ENCODE peak calls at places on chromosomes 12 and 14, in eight cellular contexts. One of them, this sample, is unnamed.

GRCh38 chr14:89870335-89870734 is 84.2 kb downstream of the EFCAB11 start:
- DNase-seq in endothelial cell: no peak
- DNase-seq in activated naive CD4-positive, alpha-beta T cell treated with anti-CD3 and anti-CD28 coated beads, Interleukin-2, amount 10 ng/mL, durations not matched to agents 7 days and 5 days: no peak
- DNase-seq in activated CD4-positive, alpha-beta T cell treated with anti-CD3 and anti-CD28 coated beads, Interleukin-2, amount 50 U/mL, for 1 hour: no peak
- DNase-seq in stimulated activated CD8-positive, alpha-beta memory T cell treated with anti-CD3 and anti-CD28 coated beads, Interleukin-4, amount 100 ng/mL, for 4 hours: no peak
- DNase-seq in occipital lobe: no peak
- DNase-seq in ELR: peak
- DNase-seq in HEK293T: no peak
- DNase-seq in this sample: peak

GRCh38 chr14:76673261-76673660 is 88.0 kb upstream of the VASH1 start:
- DNase-seq in endothelial cell: no peak
- DNase-seq in activated naive CD4-positive, alpha-beta T cell treated with anti-CD3 and anti-CD28 coated beads, Interleukin-2, amount 10 ng/mL, durations not matched to agents 7 days and 5 days: no peak
- DNase-seq in activated CD4-positive, alpha-beta T cell treated with anti-CD3 and anti-CD28 coated beads, Interleukin-2, amount 50 U/mL, for 1 hour: no peak
- DNase-seq in stimulated activated CD8-positive, alpha-beta memory T cell treated with anti-CD3 and anti-CD28 coated beads, Interleukin-4, amount 100 ng/mL, for 4 hours: no peak
- DNase-seq in occipital lobe: no peak
- DNase-seq in ELR: no peak
- DNase-seq in HEK293T: no peak
- DNase-seq in this sample: no peak

GRCh38 chr12:20050166-20050565 is 318.2 kb upstream of the PDE3A start:
- DNase-seq in endothelial cell: no peak
- DNase-seq in activated naive CD4-positive, alpha-beta T cell treated with anti-CD3 and anti-CD28 coated beads, Interleukin-2, amount 10 ng/mL, durations not matched to agents 7 days and 5 days: no peak
- DNase-seq in activated CD4-positive, alpha-beta T cell treated with anti-CD3 and anti-CD28 coated beads, Interleukin-2, amount 50 U/mL, for 1 hour: no peak
- DNase-seq in stimulated activated CD8-positive, alpha-beta memory T cell treated with anti-CD3 and anti-CD28 coated beads, Interleukin-4, amount 100 ng/mL, for 4 hours: no peak
- DNase-seq in occipital lobe: no peak
- DNase-seq in ELR: no peak
- DNase-seq in HEK293T: no peak
- DNase-seq in this sample: no peak

GRCh38 chr14:21068521-21069387 is 1.4 kb upstream of the ARHGEF40 start:
- DNase-seq in endothelial cell: peak
- DNase-seq in activated naive CD4-positive, alpha-beta T cell treated with anti-CD3 and anti-CD28 coated beads, Interleukin-2, amount 10 ng/mL, durations not matched to agents 7 days and 5 days: peak
- DNase-seq in activated CD4-positive, alpha-beta T cell treated with anti-CD3 and anti-CD28 coated beads, Interleukin-2, amount 50 U/mL, for 1 hour: peak
- DNase-seq in stimulated activated CD8-positive, alpha-beta memory T cell treated with anti-CD3 and anti-CD28 coated beads, Interleukin-4, amount 100 ng/mL, for 4 hours: no peak
- DNase-seq in occipital lobe: peak
- DNase-seq in ELR: peak
- DNase-seq in HEK293T: peak
- DNase-seq in this sample: peak

GRCh38 chr14:36505892-36506731 is 13.9 kb downstream of the NKX2-1 start:
- DNase-seq in endothelial cell: no peak
- DNase-seq in activated naive CD4-positive, alpha-beta T cell treated with anti-CD3 and anti-CD28 coated beads, Interleukin-2, amount 10 ng/mL, durations not matched to agents 7 days and 5 days: no peak
- DNase-seq in activated CD4-positive, alpha-beta T cell treated with anti-CD3 and anti-CD28 coated beads, Interleukin-2, amount 50 U/mL, for 1 hour: no peak
- DNase-seq in stimulated activated CD8-positive, alpha-beta memory T cell treated with anti-CD3 and anti-CD28 coated beads, Interleukin-4, amount 100 ng/mL, for 4 hours: no peak
- DNase-seq in occipital lobe: no peak
- DNase-seq in ELR: no peak
- DNase-seq in HEK293T: no peak
- DNase-seq in this sample: no peak

GRCh38 chr12:80293759-80294158 is 150.3 kb upstream of the PTPRQ start:
- DNase-seq in endothelial cell: no peak
- DNase-seq in activated naive CD4-positive, alpha-beta T cell treated with anti-CD3 and anti-CD28 coated beads, Interleukin-2, amount 10 ng/mL, durations not matched to agents 7 days and 5 days: no peak
- DNase-seq in activated CD4-positive, alpha-beta T cell treated with anti-CD3 and anti-CD28 coated beads, Interleukin-2, amount 50 U/mL, for 1 hour: no peak
- DNase-seq in stimulated activated CD8-positive, alpha-beta memory T cell treated with anti-CD3 and anti-CD28 coated beads, Interleukin-4, amount 100 ng/mL, for 4 hours: no peak
- DNase-seq in occipital lobe: no peak
- DNase-seq in ELR: no peak
- DNase-seq in HEK293T: no peak
- DNase-seq in this sample: no peak

GRCh38 chr12:79659961-79660431 is 30.8 kb downstream of the PAWR start:
- DNase-seq in endothelial cell: no peak
- DNase-seq in activated naive CD4-positive, alpha-beta T cell treated with anti-CD3 and anti-CD28 coated beads, Interleukin-2, amount 10 ng/mL, durations not matched to agents 7 days and 5 days: no peak
- DNase-seq in activated CD4-positive, alpha-beta T cell treated with anti-CD3 and anti-CD28 coated beads, Interleukin-2, amount 50 U/mL, for 1 hour: no peak
- DNase-seq in stimulated activated CD8-positive, alpha-beta memory T cell treated with anti-CD3 and anti-CD28 coated beads, Interleukin-4, amount 100 ng/mL, for 4 hours: no peak
- DNase-seq in occipital lobe: no peak
- DNase-seq in ELR: no peak
- DNase-seq in HEK293T: no peak
- DNase-seq in this sample: no peak

GRCh38 chr12:131843527-131843926 is 15.3 kb downstream of the MMP17 start:
- DNase-seq in endothelial cell: no peak
- DNase-seq in activated naive CD4-positive, alpha-beta T cell treated with anti-CD3 and anti-CD28 coated beads, Interleukin-2, amount 10 ng/mL, durations not matched to agents 7 days and 5 days: no peak
- DNase-seq in activated CD4-positive, alpha-beta T cell treated with anti-CD3 and anti-CD28 coated beads, Interleukin-2, amount 50 U/mL, for 1 hour: no peak
- DNase-seq in stimulated activated CD8-positive, alpha-beta memory T cell treated with anti-CD3 and anti-CD28 coated beads, Interleukin-4, amount 100 ng/mL, for 4 hours: no peak
- DNase-seq in occipital lobe: no peak
- DNase-seq in ELR: no peak
- DNase-seq in HEK293T: no peak
- DNase-seq in this sample: no peak

GRCh38 chr12:110536834-110537604 is 34.9 kb downstream of the RAD9B start:
- DNase-seq in endothelial cell: no peak
- DNase-seq in activated naive CD4-positive, alpha-beta T cell treated with anti-CD3 and anti-CD28 coated beads, Interleukin-2, amount 10 ng/mL, durations not matched to agents 7 days and 5 days: no peak
- DNase-seq in activated CD4-positive, alpha-beta T cell treated with anti-CD3 and anti-CD28 coated beads, Interleukin-2, amount 50 U/mL, for 1 hour: no peak
- DNase-seq in stimulated activated CD8-positive, alpha-beta memory T cell treated with anti-CD3 and anti-CD28 coated beads, Interleukin-4, amount 100 ng/mL, for 4 hours: no peak
- DNase-seq in occipital lobe: no peak
- DNase-seq in ELR: no peak
- DNase-seq in HEK293T: no peak
- DNase-seq in this sample: no peak

GRCh38 chr12:116524964-116525379 is 34.2 kb upstream of the MAP1LC3B2 start:
- DNase-seq in endothelial cell: no peak
- DNase-seq in activated naive CD4-positive, alpha-beta T cell treated with anti-CD3 and anti-CD28 coated beads, Interleukin-2, amount 10 ng/mL, durations not matched to agents 7 days and 5 days: no peak
- DNase-seq in activated CD4-positive, alpha-beta T cell treated with anti-CD3 and anti-CD28 coated beads, Interleukin-2, amount 50 U/mL, for 1 hour: no peak
- DNase-seq in stimulated activated CD8-positive, alpha-beta memory T cell treated with anti-CD3 and anti-CD28 coated beads, Interleukin-4, amount 100 ng/mL, for 4 hours: no peak
- DNase-seq in occipital lobe: no peak
- DNase-seq in ELR: peak
- DNase-seq in HEK293T: no peak
- DNase-seq in this sample: peak

GRCh38 chr12:19402743-19403400 is 36.4 kb upstream of the AEBP2 start:
- DNase-seq in endothelial cell: no peak
- DNase-seq in activated naive CD4-positive, alpha-beta T cell treated with anti-CD3 and anti-CD28 coated beads, Interleukin-2, amount 10 ng/mL, durations not matched to agents 7 days and 5 days: no peak
- DNase-seq in activated CD4-positive, alpha-beta T cell treated with anti-CD3 and anti-CD28 coated beads, Interleukin-2, amount 50 U/mL, for 1 hour: no peak
- DNase-seq in stimulated activated CD8-positive, alpha-beta memory T cell treated with anti-CD3 and anti-CD28 coated beads, Interleukin-4, amount 100 ng/mL, for 4 hours: no peak
- DNase-seq in occipital lobe: no peak
- DNase-seq in ELR: no peak
- DNase-seq in HEK293T: no peak
- DNase-seq in this sample: no peak

GRCh38 chr14:101965796-101966718 is 1.7 kb downstream of the DYNC1H1 start:
- DNase-seq in endothelial cell: no peak
- DNase-seq in activated naive CD4-positive, alpha-beta T cell treated with anti-CD3 and anti-CD28 coated beads, Interleukin-2, amount 10 ng/mL, durations not matched to agents 7 days and 5 days: no peak
- DNase-seq in activated CD4-positive, alpha-beta T cell treated with anti-CD3 and anti-CD28 coated beads, Interleukin-2, amount 50 U/mL, for 1 hour: no peak
- DNase-seq in stimulated activated CD8-positive, alpha-beta memory T cell treated with anti-CD3 and anti-CD28 coated beads, Interleukin-4, amount 100 ng/mL, for 4 hours: no peak
- DNase-seq in occipital lobe: no peak
- DNase-seq in ELR: peak
- DNase-seq in HEK293T: no peak
- DNase-seq in this sample: peak

GRCh38 chr14:30994681-30995620 is 30.5 kb upstream of the AP4S1 start:
- DNase-seq in endothelial cell: no peak
- DNase-seq in activated naive CD4-positive, alpha-beta T cell treated with anti-CD3 and anti-CD28 coated beads, Interleukin-2, amount 10 ng/mL, durations not matched to agents 7 days and 5 days: no peak
- DNase-seq in activated CD4-positive, alpha-beta T cell treated with anti-CD3 and anti-CD28 coated beads, Interleukin-2, amount 50 U/mL, for 1 hour: no peak
- DNase-seq in stimulated activated CD8-positive, alpha-beta memory T cell treated with anti-CD3 and anti-CD28 coated beads, Interleukin-4, amount 100 ng/mL, for 4 hours: no peak
- DNase-seq in occipital lobe: no peak
- DNase-seq in ELR: peak
- DNase-seq in HEK293T: no peak
- DNase-seq in this sample: peak

GRCh38 chr14:92108345-92109254 is 2.2 kb upstream of the ATXN3 start:
- DNase-seq in endothelial cell: no peak
- DNase-seq in activated naive CD4-positive, alpha-beta T cell treated with anti-CD3 and anti-CD28 coated beads, Interleukin-2, amount 10 ng/mL, durations not matched to agents 7 days and 5 days: peak
- DNase-seq in activated CD4-positive, alpha-beta T cell treated with anti-CD3 and anti-CD28 coated beads, Interleukin-2, amount 50 U/mL, for 1 hour: no peak
- DNase-seq in stimulated activated CD8-positive, alpha-beta memory T cell treated with anti-CD3 and anti-CD28 coated beads, Interleukin-4, amount 100 ng/mL, for 4 hours: no peak
- DNase-seq in occipital lobe: peak
- DNase-seq in ELR: no peak
- DNase-seq in HEK293T: no peak
- DNase-seq in this sample: no peak

GRCh38 chr14:54637829-54638446 is 71.0 kb downstream of the SAMD4A start:
- DNase-seq in endothelial cell: no peak
- DNase-seq in activated naive CD4-positive, alpha-beta T cell treated with anti-CD3 and anti-CD28 coated beads, Interleukin-2, amount 10 ng/mL, durations not matched to agents 7 days and 5 days: no peak
- DNase-seq in activated CD4-positive, alpha-beta T cell treated with anti-CD3 and anti-CD28 coated beads, Interleukin-2, amount 50 U/mL, for 1 hour: no peak
- DNase-seq in stimulated activated CD8-positive, alpha-beta memory T cell treated with anti-CD3 and anti-CD28 coated beads, Interleukin-4, amount 100 ng/mL, for 4 hours: no peak
- DNase-seq in occipital lobe: no peak
- DNase-seq in ELR: peak
- DNase-seq in HEK293T: no peak
- DNase-seq in this sample: peak

GRCh38 chr12:122062832-122063690 is 15.5 kb upstream of the MLXIP start:
- DNase-seq in endothelial cell: peak
- DNase-seq in activated naive CD4-positive, alpha-beta T cell treated with anti-CD3 and anti-CD28 coated beads, Interleukin-2, amount 10 ng/mL, durations not matched to agents 7 days and 5 days: no peak
- DNase-seq in activated CD4-positive, alpha-beta T cell treated with anti-CD3 and anti-CD28 coated beads, Interleukin-2, amount 50 U/mL, for 1 hour: no peak
- DNase-seq in stimulated activated CD8-positive, alpha-beta memory T cell treated with anti-CD3 and anti-CD28 coated beads, Interleukin-4, amount 100 ng/mL, for 4 hours: no peak
- DNase-seq in occipital lobe: no peak
- DNase-seq in ELR: peak
- DNase-seq in HEK293T: no peak
- DNase-seq in this sample: peak

GRCh38 chr14:104770851-104771272 is 17.9 kb downstream of the SIVA1 start:
- DNase-seq in endothelial cell: no peak
- DNase-seq in activated naive CD4-positive, alpha-beta T cell treated with anti-CD3 and anti-CD28 coated beads, Interleukin-2, amount 10 ng/mL, durations not matched to agents 7 days and 5 days: peak
- DNase-seq in activated CD4-positive, alpha-beta T cell treated with anti-CD3 and anti-CD28 coated beads, Interleukin-2, amount 50 U/mL, for 1 hour: no peak
- DNase-seq in stimulated activated CD8-positive, alpha-beta memory T cell treated with anti-CD3 and anti-CD28 coated beads, Interleukin-4, amount 100 ng/mL, for 4 hours: no peak
- DNase-seq in occipital lobe: no peak
- DNase-seq in ELR: peak
- DNase-seq in HEK293T: no peak
- DNase-seq in this sample: peak

GRCh38 chr12:71948390-71948789 is 9.7 kb downstream of the TPH2 start:
- DNase-seq in endothelial cell: no peak
- DNase-seq in activated naive CD4-positive, alpha-beta T cell treated with anti-CD3 and anti-CD28 coated beads, Interleukin-2, amount 10 ng/mL, durations not matched to agents 7 days and 5 days: no peak
- DNase-seq in activated CD4-positive, alpha-beta T cell treated with anti-CD3 and anti-CD28 coated beads, Interleukin-2, amount 50 U/mL, for 1 hour: no peak
- DNase-seq in stimulated activated CD8-positive, alpha-beta memory T cell treated with anti-CD3 and anti-CD28 coated beads, Interleukin-4, amount 100 ng/mL, for 4 hours: no peak
- DNase-seq in occipital lobe: no peak
- DNase-seq in ELR: no peak
- DNase-seq in HEK293T: no peak
- DNase-seq in this sample: no peak

GRCh38 chr14:64823305-64823985 is 56.3 kb downstream of the SPTB start:
- DNase-seq in endothelial cell: peak
- DNase-seq in activated naive CD4-positive, alpha-beta T cell treated with anti-CD3 and anti-CD28 coated beads, Interleukin-2, amount 10 ng/mL, durations not matched to agents 7 days and 5 days: peak
- DNase-seq in activated CD4-positive, alpha-beta T cell treated with anti-CD3 and anti-CD28 coated beads, Interleukin-2, amount 50 U/mL, for 1 hour: peak
- DNase-seq in stimulated activated CD8-positive, alpha-beta memory T cell treated with anti-CD3 and anti-CD28 coated beads, Interleukin-4, amount 100 ng/mL, for 4 hours: peak
- DNase-seq in occipital lobe: peak
- DNase-seq in ELR: peak
- DNase-seq in HEK293T: peak
- DNase-seq in this sample: peak

GRCh38 chr14:46490150-46490769 is 161.3 kb downstream of the RPL10L start:
- DNase-seq in endothelial cell: peak
- DNase-seq in activated naive CD4-positive, alpha-beta T cell treated with anti-CD3 and anti-CD28 coated beads, Interleukin-2, amount 10 ng/mL, durations not matched to agents 7 days and 5 days: no peak
- DNase-seq in activated CD4-positive, alpha-beta T cell treated with anti-CD3 and anti-CD28 coated beads, Interleukin-2, amount 50 U/mL, for 1 hour: no peak
- DNase-seq in stimulated activated CD8-positive, alpha-beta memory T cell treated with anti-CD3 and anti-CD28 coated beads, Interleukin-4, amount 100 ng/mL, for 4 hours: no peak
- DNase-seq in occipital lobe: no peak
- DNase-seq in ELR: peak
- DNase-seq in HEK293T: peak
- DNase-seq in this sample: peak

GRCh38 chr14:69615471-69616407 is 4.3 kb downstream of the SUSD6 start:
- DNase-seq in endothelial cell: no peak
- DNase-seq in activated naive CD4-positive, alpha-beta T cell treated with anti-CD3 and anti-CD28 coated beads, Interleukin-2, amount 10 ng/mL, durations not matched to agents 7 days and 5 days: peak
- DNase-seq in activated CD4-positive, alpha-beta T cell treated with anti-CD3 and anti-CD28 coated beads, Interleukin-2, amount 50 U/mL, for 1 hour: no peak
- DNase-seq in stimulated activated CD8-positive, alpha-beta memory T cell treated with anti-CD3 and anti-CD28 coated beads, Interleukin-4, amount 100 ng/mL, for 4 hours: no peak
- DNase-seq in occipital lobe: peak
- DNase-seq in ELR: peak
- DNase-seq in HEK293T: no peak
- DNase-seq in this sample: no peak

GRCh38 chr14:101737414-101738367 is 23.8 kb upstream of the PPP2R5C start:
- DNase-seq in endothelial cell: no peak
- DNase-seq in activated naive CD4-positive, alpha-beta T cell treated with anti-CD3 and anti-CD28 coated beads, Interleukin-2, amount 10 ng/mL, durations not matched to agents 7 days and 5 days: peak
- DNase-seq in activated CD4-positive, alpha-beta T cell treated with anti-CD3 and anti-CD28 coated beads, Interleukin-2, amount 50 U/mL, for 1 hour: peak
- DNase-seq in stimulated activated CD8-positive, alpha-beta memory T cell treated with anti-CD3 and anti-CD28 coated beads, Interleukin-4, amount 100 ng/mL, for 4 hours: no peak
- DNase-seq in occipital lobe: no peak
- DNase-seq in ELR: no peak
- DNase-seq in HEK293T: no peak
- DNase-seq in this sample: no peak

GRCh38 chr12:85466906-85467305 is 186.9 kb downstream of the ALX1 start:
- DNase-seq in endothelial cell: no peak
- DNase-seq in activated naive CD4-positive, alpha-beta T cell treated with anti-CD3 and anti-CD28 coated beads, Interleukin-2, amount 10 ng/mL, durations not matched to agents 7 days and 5 days: no peak
- DNase-seq in activated CD4-positive, alpha-beta T cell treated with anti-CD3 and anti-CD28 coated beads, Interleukin-2, amount 50 U/mL, for 1 hour: no peak
- DNase-seq in stimulated activated CD8-positive, alpha-beta memory T cell treated with anti-CD3 and anti-CD28 coated beads, Interleukin-4, amount 100 ng/mL, for 4 hours: no peak
- DNase-seq in occipital lobe: no peak
- DNase-seq in ELR: peak
- DNase-seq in HEK293T: no peak
- DNase-seq in this sample: peak

GRCh38 chr12:95731519-95731958 is 59.0 kb downstream of the NTN4 start:
- DNase-seq in endothelial cell: no peak
- DNase-seq in activated naive CD4-positive, alpha-beta T cell treated with anti-CD3 and anti-CD28 coated beads, Interleukin-2, amount 10 ng/mL, durations not matched to agents 7 days and 5 days: no peak
- DNase-seq in activated CD4-positive, alpha-beta T cell treated with anti-CD3 and anti-CD28 coated beads, Interleukin-2, amount 50 U/mL, for 1 hour: no peak
- DNase-seq in stimulated activated CD8-positive, alpha-beta memory T cell treated with anti-CD3 and anti-CD28 coated beads, Interleukin-4, amount 100 ng/mL, for 4 hours: no peak
- DNase-seq in occipital lobe: no peak
- DNase-seq in ELR: no peak
- DNase-seq in HEK293T: no peak
- DNase-seq in this sample: no peak

GRCh38 chr14:32991706-32992105 is 53.0 kb downstream of the NPAS3 start:
- DNase-seq in endothelial cell: no peak
- DNase-seq in activated naive CD4-positive, alpha-beta T cell treated with anti-CD3 and anti-CD28 coated beads, Interleukin-2, amount 10 ng/mL, durations not matched to agents 7 days and 5 days: no peak
- DNase-seq in activated CD4-positive, alpha-beta T cell treated with anti-CD3 and anti-CD28 coated beads, Interleukin-2, amount 50 U/mL, for 1 hour: no peak
- DNase-seq in stimulated activated CD8-positive, alpha-beta memory T cell treated with anti-CD3 and anti-CD28 coated beads, Interleukin-4, amount 100 ng/mL, for 4 hours: no peak
- DNase-seq in occipital lobe: no peak
- DNase-seq in ELR: no peak
- DNase-seq in HEK293T: no peak
- DNase-seq in this sample: peak

GRCh38 chr12:93256258-93256969 is 121.3 kb upstream of the NUDT4 start:
- DNase-seq in endothelial cell: no peak
- DNase-seq in activated naive CD4-positive, alpha-beta T cell treated with anti-CD3 and anti-CD28 coated beads, Interleukin-2, amount 10 ng/mL, durations not matched to agents 7 days and 5 days: no peak
- DNase-seq in activated CD4-positive, alpha-beta T cell treated with anti-CD3 and anti-CD28 coated beads, Interleukin-2, amount 50 U/mL, for 1 hour: no peak
- DNase-seq in stimulated activated CD8-positive, alpha-beta memory T cell treated with anti-CD3 and anti-CD28 coated beads, Interleukin-4, amount 100 ng/mL, for 4 hours: no peak
- DNase-seq in occipital lobe: no peak
- DNase-seq in ELR: no peak
- DNase-seq in HEK293T: no peak
- DNase-seq in this sample: no peak

GRCh38 chr14:55780156-55780946 is 200.3 kb downstream of the KTN1 start:
- DNase-seq in endothelial cell: no peak
- DNase-seq in activated naive CD4-positive, alpha-beta T cell treated with anti-CD3 and anti-CD28 coated beads, Interleukin-2, amount 10 ng/mL, durations not matched to agents 7 days and 5 days: no peak
- DNase-seq in activated CD4-positive, alpha-beta T cell treated with anti-CD3 and anti-CD28 coated beads, Interleukin-2, amount 50 U/mL, for 1 hour: no peak
- DNase-seq in stimulated activated CD8-positive, alpha-beta memory T cell treated with anti-CD3 and anti-CD28 coated beads, Interleukin-4, amount 100 ng/mL, for 4 hours: no peak
- DNase-seq in occipital lobe: no peak
- DNase-seq in ELR: peak
- DNase-seq in HEK293T: no peak
- DNase-seq in this sample: peak

GRCh38 chr12:11823593-11823992 is 174.1 kb downstream of the ETV6 start:
- DNase-seq in endothelial cell: no peak
- DNase-seq in activated naive CD4-positive, alpha-beta T cell treated with anti-CD3 and anti-CD28 coated beads, Interleukin-2, amount 10 ng/mL, durations not matched to agents 7 days and 5 days: no peak
- DNase-seq in activated CD4-positive, alpha-beta T cell treated with anti-CD3 and anti-CD28 coated beads, Interleukin-2, amount 50 U/mL, for 1 hour: no peak
- DNase-seq in stimulated activated CD8-positive, alpha-beta memory T cell treated with anti-CD3 and anti-CD28 coated beads, Interleukin-4, amount 100 ng/mL, for 4 hours: no peak
- DNase-seq in occipital lobe: no peak
- DNase-seq in ELR: no peak
- DNase-seq in HEK293T: no peak
- DNase-seq in this sample: no peak

GRCh38 chr14:105064721-105065143 is 498 bp downstream of the GPR132 start:
- DNase-seq in endothelial cell: no peak
- DNase-seq in activated naive CD4-positive, alpha-beta T cell treated with anti-CD3 and anti-CD28 coated beads, Interleukin-2, amount 10 ng/mL, durations not matched to agents 7 days and 5 days: peak
- DNase-seq in activated CD4-positive, alpha-beta T cell treated with anti-CD3 and anti-CD28 coated beads, Interleukin-2, amount 50 U/mL, for 1 hour: peak
- DNase-seq in stimulated activated CD8-positive, alpha-beta memory T cell treated with anti-CD3 and anti-CD28 coated beads, Interleukin-4, amount 100 ng/mL, for 4 hours: no peak
- DNase-seq in occipital lobe: no peak
- DNase-seq in ELR: peak
- DNase-seq in HEK293T: no peak
- DNase-seq in this sample: peak

GRCh38 chr12:29157486-29157946 is 8.4 kb downstream of the FAR2 start:
- DNase-seq in endothelial cell: no peak
- DNase-seq in activated naive CD4-positive, alpha-beta T cell treated with anti-CD3 and anti-CD28 coated beads, Interleukin-2, amount 10 ng/mL, durations not matched to agents 7 days and 5 days: no peak
- DNase-seq in activated CD4-positive, alpha-beta T cell treated with anti-CD3 and anti-CD28 coated beads, Interleukin-2, amount 50 U/mL, for 1 hour: no peak
- DNase-seq in stimulated activated CD8-positive, alpha-beta memory T cell treated with anti-CD3 and anti-CD28 coated beads, Interleukin-4, amount 100 ng/mL, for 4 hours: no peak
- DNase-seq in occipital lobe: no peak
- DNase-seq in ELR: no peak
- DNase-seq in HEK293T: no peak
- DNase-seq in this sample: peak

GRCh38 chr12:106986135-106986534 is 811 bp downstream of the MTERF2 start:
- DNase-seq in endothelial cell: no peak
- DNase-seq in activated naive CD4-positive, alpha-beta T cell treated with anti-CD3 and anti-CD28 coated beads, Interleukin-2, amount 10 ng/mL, durations not matched to agents 7 days and 5 days: no peak
- DNase-seq in activated CD4-positive, alpha-beta T cell treated with anti-CD3 and anti-CD28 coated beads, Interleukin-2, amount 50 U/mL, for 1 hour: no peak
- DNase-seq in stimulated activated CD8-positive, alpha-beta memory T cell treated with anti-CD3 and anti-CD28 coated beads, Interleukin-4, amount 100 ng/mL, for 4 hours: no peak
- DNase-seq in occipital lobe: no peak
- DNase-seq in ELR: no peak
- DNase-seq in HEK293T: no peak
- DNase-seq in this sample: no peak

GRCh38 chr14:104931323-104931770 is 6.7 kb downstream of the PLD4 start:
- DNase-seq in endothelial cell: no peak
- DNase-seq in activated naive CD4-positive, alpha-beta T cell treated with anti-CD3 and anti-CD28 coated beads, Interleukin-2, amount 10 ng/mL, durations not matched to agents 7 days and 5 days: no peak
- DNase-seq in activated CD4-positive, alpha-beta T cell treated with anti-CD3 and anti-CD28 coated beads, Interleukin-2, amount 50 U/mL, for 1 hour: no peak
- DNase-seq in stimulated activated CD8-positive, alpha-beta memory T cell treated with anti-CD3 and anti-CD28 coated beads, Interleukin-4, amount 100 ng/mL, for 4 hours: no peak
- DNase-seq in occipital lobe: no peak
- DNase-seq in ELR: no peak
- DNase-seq in HEK293T: no peak
- DNase-seq in this sample: no peak

This sample was measured in PC-3.